ENCODE peak calls at places on chromosomes 12 and 14, in four cellular contexts. A is activated T-cell treated with anti-CD3 and anti-CD28 coated beads for 1 hour, P is T follicular helper cell, T is sigmoid colon. Q is an unnamed sample.

GRCh38 chr12:48414046-48414445 is 58.3 kb upstream of the ANP32D start:
- DNase-seq in A (no peak), P (no peak), T (peak; percentile 69), Q (no peak)

GRCh38 chr12:63845726-63846125 is 1.2 kb downstream of the SRGAP1 start:
- DNase-seq in A (no peak), P (no peak), T (no peak), Q (peak; percentile 70)

GRCh38 chr12:58364389-58365086 is 423.2 kb downstream of the ATP23 start:
- DNase-seq in A (no peak), P (no peak), T (no peak), Q (peak; percentile 99)

GRCh38 chr14:21003788-21004346 is 4.8 kb downstream of the SLC39A2 start:
- DNase-seq in A (no peak), P (no peak), T (no peak), Q (no peak)

GRCh38 chr12:47885012-47885501 is 19.7 kb downstream of the VDR start:
- DNase-seq in A (no peak), P (no peak), T (no peak), Q (no peak)

GRCh38 chr14:90281766-90282165 is 25.4 kb downstream of the PSMC1 start:
- DNase-seq in A (no peak), P (no peak), T (no peak), Q (no peak)

GRCh38 chr12:82698959-82699358 is 12.3 kb downstream of the TMTC2 start:
- DNase-seq in A (no peak), P (no peak), T (no peak), Q (no peak)

GRCh38 chr14:22319526-22320352 is 269.3 kb downstream of the DAD1 start:
- DNase-seq in A (no peak), P (no peak), T (peak; percentile 72), Q (peak; percentile 68)

GRCh38 chr14:73295198-73295796 is 58.0 kb downstream of the PAPLN start:
- DNase-seq in A (no peak), P (no peak), T (no peak), Q (peak; percentile 19)

GRCh38 chr12:54019111-54019811 is 9.0 kb upstream of the HOXC6 start:
- DNase-seq in A (no peak), P (no peak), T (no peak), Q (no peak)

GRCh38 chr12:117125275-117125613 is 26.0 kb upstream of the TESC start:
- DNase-seq in A (no peak), P (no peak), T (no peak), Q (peak; percentile 27)